ENCODE peak calls at places on chromosomes 2 and 18, in nine cellular contexts. P is activated T-cell treated with anti-CD3 and anti-CD28 coated beads, Interleukin-2, amount 50 U/mL, for 48 hours; O is stimulated activated CD8-positive, alpha-beta memory T cell treated with anti-CD3 and anti-CD28 coated beads, Interleukin-15, amount 100 ng/mL, for 1 hour; C is NCI-H187 treated with DMSO at 0.1 percent for 48 hours; W is renal cortical epithelial cell; E is G401; U is activated CD8-positive, alpha-beta memory T cell treated with anti-CD3 and anti-CD28 coated beads, Interleukin-2, amount 10 ng/mL, durations not matched to agents 7 days and 5 days; G is GM23338; F is stimulated activated CD4-positive, alpha-beta T cell treated with anti-CD3 and anti-CD28 coated beads, Interleukin-15, amount 100 ng/mL, for 1 hour. T is an unnamed sample.

GRCh38 chr2:28185881-28186280 is 206.8 kb upstream of the FOSL2 start:
- DNase-seq in P (no peak), O (no peak), C (no peak), W (peak; percentile 73), E (no peak), U (no peak), G (no peak), F (no peak), T (no peak)

GRCh38 chr18:37317486-37317885 is 248.1 kb downstream of the CELF4 start:
- DNase-seq in P (no peak), O (no peak), C (no peak), W (no peak), E (no peak), U (no peak), G (no peak), F (no peak), T (no peak)

GRCh38 chr2:62201307-62201706 is 5.4 kb downstream of the B3GNT2 start:
- DNase-seq in P (no peak), O (no peak), C (no peak), W (no peak), E (no peak), U (no peak), G (no peak), F (no peak), T (no peak)

GRCh38 chr2:26018184-26018716 is 15.6 kb upstream of the RAB10 start:
- DNase-seq in P (peak; percentile 64), O (no peak), C (no peak), W (peak; percentile 95), E (no peak), U (peak; percentile 55), G (peak; percentile 64), F (peak; percentile 13), T (peak; percentile 88)

GRCh38 chr2:254231-254630 is 9.6 kb downstream of the SH3YL1 start:
- DNase-seq in P (no peak), O (no peak), C (peak; percentile 37), W (peak; percentile 32), E (no peak), U (no peak), G (no peak), F (no peak), T (no peak)

GRCh38 chr18:79400091-79400590 is 4.4 kb downstream of the NFATC1 start:
- DNase-seq in P (peak; percentile 76), O (peak; percentile 57), C (no peak), W (no peak), E (no peak), U (peak; percentile 67), G (no peak), F (peak; percentile 63), T (no peak)

GRCh38 chr18:69838620-69839411 is 108.9 kb downstream of the CD226 start:
- DNase-seq in P (peak; percentile 55), O (no peak), C (no peak), W (no peak), E (peak; percentile 22), U (no peak), G (peak; percentile 81), F (no peak), T (no peak)

GRCh38 chr2:121334581-121335293 is 49.7 kb upstream of the TFCP2L1 start:
- DNase-seq in P (no peak), O (no peak), C (no peak), W (no peak), E (peak; percentile 87), U (no peak), G (peak; percentile 76), F (no peak), T (no peak)

GRCh38 chr2:36568533-36569246 is 29.3 kb downstream of the FEZ2 start:
- DNase-seq in P (no peak), O (no peak), C (no peak), W (peak; percentile 88), E (no peak), U (no peak), G (peak; percentile 24), F (no peak), T (no peak)

GRCh38 chr2:28250006-28250405 is 142.7 kb upstream of the FOSL2 start:
- DNase-seq in P (no peak), O (no peak), C (no peak), W (peak; percentile 86), E (no peak), U (no peak), G (no peak), F (no peak), T (peak; percentile 91)

GRCh38 chr2:70069049-70069448 is 18.2 kb upstream of the PCBP1 start:
- DNase-seq in P (peak; percentile 76), O (peak; percentile 38), C (no peak), W (peak; percentile 56), E (no peak), U (peak; percentile 88), G (no peak), F (peak; percentile 37), T (no peak)

GRCh38 chr2:26590960-26591618 is 50.1 kb downstream of the CIB4 start:
- DNase-seq in P (no peak), O (no peak), C (no peak), W (no peak), E (no peak), U (no peak), G (no peak), F (no peak), T (peak; percentile 65)

GRCh38 chr2:148899638-148900318 is 24.8 kb downstream of the KIF5C start:
- DNase-seq in P (no peak), O (no peak), C (no peak), W (no peak), E (no peak), U (no peak), G (no peak), F (no peak), T (no peak)

GRCh38 chr2:222892321-222892720 is 31.5 kb downstream of the ACSL3 start:
- DNase-seq in P (no peak), O (no peak), C (no peak), W (no peak), E (no peak), U (no peak), G (no peak), F (no peak), T (no peak)

GRCh38 chr2:42722328-42723190 is 41.4 kb downstream of the OXER1 start:
- DNase-seq in P (peak; percentile 38), O (no peak), C (no peak), W (peak; percentile 97), E (no peak), U (peak; percentile 68), G (peak; percentile 58), F (no peak), T (no peak)

GRCh38 chr2:123993728-123994323 is 31.3 kb upstream of the CNTNAP5 start:
- DNase-seq in P (peak; percentile 17), O (no peak), C (no peak), W (peak; percentile 1), E (peak; percentile 20), U (no peak), G (peak; percentile 78), F (no peak), T (no peak)

GRCh38 chr2:231360401-231360800 is 35.1 kb upstream of the B3GNT7 start:
- DNase-seq in P (no peak), O (no peak), C (no peak), W (no peak), E (no peak), U (no peak), G (peak; percentile 68), F (no peak), T (no peak)

T was measured in osteocyte.